ENCODE peak calls at places on chromosomes 1 and 21, in four cellular contexts. T is ecto neural progenitor cell; K is HFF-Myc; N is stimulated activated CD8-positive, alpha-beta memory T cell treated with anti-CD3 and anti-CD28 coated beads, Interleukin-7, amount 100 ng/mL, for 1 hour. U is an unnamed sample.

GRCh38 chr1:161119379-161120061 is 1.6 kb downstream of the NIT1 start:
- DNase-seq in T (no peak), K (no peak), N (peak; percentile 27), U (peak; percentile 41)

GRCh38 chr1:28954126-28954525 is 39.8 kb downstream of the EPB41 start:
- DNase-seq in T (no peak), K (no peak), N (no peak), U (no peak)

GRCh38 chr1:68542586-68542985 is 45.7 kb upstream of the DEPDC1 start:
- DNase-seq in T (no peak), K (no peak), N (no peak), U (no peak)

GRCh38 chr21:34560609-34561008 is 48.6 kb upstream of the KCNE1 start:
- DNase-seq in T (no peak), K (no peak), N (no peak), U (no peak)

GRCh38 chr1:6348511-6349191 is 44.9 kb downstream of the ACOT7 start:
- DNase-seq in T (peak; percentile 48), K (no peak), N (peak; percentile 29), U (no peak)

GRCh38 chr21:41605178-41605933 is 97.4 kb upstream of the TMPRSS2 start:
- DNase-seq in T (peak; percentile 54), K (no peak), N (no peak), U (no peak)

GRCh38 chr1:192635041-192635440 is 906 bp upstream of the RGS13 start:
- DNase-seq in T (no peak), K (no peak), N (no peak), U (no peak)

GRCh38 chr1:1021860-1022259 is 1.9 kb downstream of the AGRN start:
- DNase-seq in T (no peak), K (no peak), N (no peak), U (no peak)

GRCh38 chr1:236154126-236154525 is 11.8 kb downstream of the GPR137B start:
- DNase-seq in T (no peak), K (no peak), N (no peak), U (no peak)

GRCh38 chr1:54825696-54826095 is 24.6 kb upstream of the TTC22 start:
- DNase-seq in T (no peak), K (no peak), N (no peak), U (no peak)

GRCh38 chr1:184504012-184504694 is 117.3 kb downstream of the C1orf21 start:
- DNase-seq in T (no peak), K (no peak), N (no peak), U (no peak)

GRCh38 chr1:17858027-17858426 is 102.9 kb downstream of the ACTL8 start:
- DNase-seq in T (no peak), K (no peak), N (no peak), U (no peak)

U was measured in naive B cell.